ENCODE peak calls at places on chromosomes 1 and 21, in seven cellular contexts. One of them, this sample, is unnamed.

GRCh38 chr1:172960454-172961208 is 90.1 kb downstream of the TNFSF18 start:
- DNase-seq in EL: no peak
- DNase-seq in activated CD4-positive, alpha-beta T cell treated with anti-CD3 and anti-CD28 coated beads for 48 hours: no peak
- DNase-seq in left lobe of liver: peak; percentile 55
- DNase-seq in stimulated activated effector memory CD8-positive, alpha-beta T cell treated with anti-CD3 and anti-CD28 coated beads, Interleukin-12 subunit alpha, Interleukin-12 subunit beta, amount 100 ng/mL, for 72 hours: no peak
- DNase-seq in COR-L47: no peak
- DNase-seq in stimulated activated CD8-positive, alpha-beta memory T cell treated with anti-CD3 and anti-CD28 coated beads, Interleukin-4, amount 100 ng/mL, for 4 hours: no peak
- DNase-seq in this sample: peak; percentile 66

GRCh38 chr1:216216304-216216703 is 206.9 kb downstream of the USH2A start:
- DNase-seq in EL: peak; percentile 23
- DNase-seq in stimulated activated effector memory CD8-positive, alpha-beta T cell treated with anti-CD3 and anti-CD28 coated beads, Interleukin-12 subunit alpha, Interleukin-12 subunit beta, amount 100 ng/mL, for 72 hours: no peak
- DNase-seq in COR-L47: no peak
- DNase-seq in stimulated activated CD8-positive, alpha-beta memory T cell treated with anti-CD3 and anti-CD28 coated beads, Interleukin-4, amount 100 ng/mL, for 4 hours: no peak
- DNase-seq in activated CD4-positive, alpha-beta T cell treated with anti-CD3 and anti-CD28 coated beads for 48 hours: no peak
- DNase-seq in left lobe of liver: no peak
- DNase-seq in this sample: no peak

GRCh38 chr1:116477428-116477827 is 93.4 kb downstream of the CD58 start:
- DNase-seq in stimulated activated CD8-positive, alpha-beta memory T cell treated with anti-CD3 and anti-CD28 coated beads, Interleukin-4, amount 100 ng/mL, for 4 hours: no peak
- DNase-seq in EL: no peak
- DNase-seq in activated CD4-positive, alpha-beta T cell treated with anti-CD3 and anti-CD28 coated beads for 48 hours: no peak
- DNase-seq in stimulated activated effector memory CD8-positive, alpha-beta T cell treated with anti-CD3 and anti-CD28 coated beads, Interleukin-12 subunit alpha, Interleukin-12 subunit beta, amount 100 ng/mL, for 72 hours: no peak
- DNase-seq in COR-L47: no peak
- DNase-seq in left lobe of liver: no peak
- DNase-seq in this sample: no peak

GRCh38 chr1:97581614-97582051 is 339.2 kb downstream of the DPYD start:
- DNase-seq in EL: peak; percentile 79
- DNase-seq in COR-L47: no peak
- DNase-seq in stimulated activated effector memory CD8-positive, alpha-beta T cell treated with anti-CD3 and anti-CD28 coated beads, Interleukin-12 subunit alpha, Interleukin-12 subunit beta, amount 100 ng/mL, for 72 hours: no peak
- DNase-seq in stimulated activated CD8-positive, alpha-beta memory T cell treated with anti-CD3 and anti-CD28 coated beads, Interleukin-4, amount 100 ng/mL, for 4 hours: no peak
- DNase-seq in activated CD4-positive, alpha-beta T cell treated with anti-CD3 and anti-CD28 coated beads for 48 hours: no peak
- DNase-seq in left lobe of liver: no peak
- DNase-seq in this sample: peak; percentile 55

GRCh38 chr1:167739752-167740151 is 18.0 kb downstream of the MPZL1 start:
- DNase-seq in left lobe of liver: no peak
- DNase-seq in stimulated activated CD8-positive, alpha-beta memory T cell treated with anti-CD3 and anti-CD28 coated beads, Interleukin-4, amount 100 ng/mL, for 4 hours: no peak
- DNase-seq in activated CD4-positive, alpha-beta T cell treated with anti-CD3 and anti-CD28 coated beads for 48 hours: no peak
- DNase-seq in stimulated activated effector memory CD8-positive, alpha-beta T cell treated with anti-CD3 and anti-CD28 coated beads, Interleukin-12 subunit alpha, Interleukin-12 subunit beta, amount 100 ng/mL, for 72 hours: no peak
- DNase-seq in EL: no peak
- DNase-seq in COR-L47: no peak
- DNase-seq in this sample: no peak

GRCh38 chr1:227770812-227771211 is 35.6 kb downstream of the SNAP47 start:
- DNase-seq in left lobe of liver: no peak
- DNase-seq in COR-L47: no peak
- DNase-seq in activated CD4-positive, alpha-beta T cell treated with anti-CD3 and anti-CD28 coated beads for 48 hours: no peak
- DNase-seq in stimulated activated effector memory CD8-positive, alpha-beta T cell treated with anti-CD3 and anti-CD28 coated beads, Interleukin-12 subunit alpha, Interleukin-12 subunit beta, amount 100 ng/mL, for 72 hours: no peak
- DNase-seq in EL: no peak
- DNase-seq in stimulated activated CD8-positive, alpha-beta memory T cell treated with anti-CD3 and anti-CD28 coated beads, Interleukin-4, amount 100 ng/mL, for 4 hours: no peak
- DNase-seq in this sample: no peak

GRCh38 chr1:225470691-225471452 is 43.0 kb upstream of the LBR start:
- DNase-seq in COR-L47: no peak
- DNase-seq in stimulated activated effector memory CD8-positive, alpha-beta T cell treated with anti-CD3 and anti-CD28 coated beads, Interleukin-12 subunit alpha, Interleukin-12 subunit beta, amount 100 ng/mL, for 72 hours: no peak
- DNase-seq in left lobe of liver: peak; percentile 35
- DNase-seq in EL: no peak
- DNase-seq in activated CD4-positive, alpha-beta T cell treated with anti-CD3 and anti-CD28 coated beads for 48 hours: no peak
- DNase-seq in stimulated activated CD8-positive, alpha-beta memory T cell treated with anti-CD3 and anti-CD28 coated beads, Interleukin-4, amount 100 ng/mL, for 4 hours: no peak
- DNase-seq in this sample: no peak

GRCh38 chr1:28807046-28807445 is 4.9 kb upstream of the OPRD1 start:
- DNase-seq in EL: no peak
- DNase-seq in stimulated activated CD8-positive, alpha-beta memory T cell treated with anti-CD3 and anti-CD28 coated beads, Interleukin-4, amount 100 ng/mL, for 4 hours: no peak
- DNase-seq in COR-L47: no peak
- DNase-seq in activated CD4-positive, alpha-beta T cell treated with anti-CD3 and anti-CD28 coated beads for 48 hours: no peak
- DNase-seq in stimulated activated effector memory CD8-positive, alpha-beta T cell treated with anti-CD3 and anti-CD28 coated beads, Interleukin-12 subunit alpha, Interleukin-12 subunit beta, amount 100 ng/mL, for 72 hours: no peak
- DNase-seq in left lobe of liver: no peak
- DNase-seq in this sample: no peak

GRCh38 chr1:35594005-35594760 is 21.1 kb downstream of the TFAP2E start:
- DNase-seq in stimulated activated CD8-positive, alpha-beta memory T cell treated with anti-CD3 and anti-CD28 coated beads, Interleukin-4, amount 100 ng/mL, for 4 hours: no peak
- DNase-seq in left lobe of liver: no peak
- DNase-seq in EL: no peak
- DNase-seq in activated CD4-positive, alpha-beta T cell treated with anti-CD3 and anti-CD28 coated beads for 48 hours: no peak
- DNase-seq in stimulated activated effector memory CD8-positive, alpha-beta T cell treated with anti-CD3 and anti-CD28 coated beads, Interleukin-12 subunit alpha, Interleukin-12 subunit beta, amount 100 ng/mL, for 72 hours: no peak
- DNase-seq in COR-L47: no peak
- DNase-seq in this sample: no peak

GRCh38 chr21:45598109-45598508 is 45.4 kb upstream of the PCBP3 start:
- DNase-seq in EL: no peak
- DNase-seq in left lobe of liver: no peak
- DNase-seq in activated CD4-positive, alpha-beta T cell treated with anti-CD3 and anti-CD28 coated beads for 48 hours: no peak
- DNase-seq in stimulated activated effector memory CD8-positive, alpha-beta T cell treated with anti-CD3 and anti-CD28 coated beads, Interleukin-12 subunit alpha, Interleukin-12 subunit beta, amount 100 ng/mL, for 72 hours: no peak
- DNase-seq in stimulated activated CD8-positive, alpha-beta memory T cell treated with anti-CD3 and anti-CD28 coated beads, Interleukin-4, amount 100 ng/mL, for 4 hours: no peak
- DNase-seq in COR-L47: no peak
- DNase-seq in this sample: no peak

GRCh38 chr1:147717051-147717705 is 43.2 kb downstream of the GJA5 start:
- DNase-seq in EL: no peak
- DNase-seq in left lobe of liver: no peak
- DNase-seq in stimulated activated effector memory CD8-positive, alpha-beta T cell treated with anti-CD3 and anti-CD28 coated beads, Interleukin-12 subunit alpha, Interleukin-12 subunit beta, amount 100 ng/mL, for 72 hours: no peak
- DNase-seq in activated CD4-positive, alpha-beta T cell treated with anti-CD3 and anti-CD28 coated beads for 48 hours: no peak
- DNase-seq in stimulated activated CD8-positive, alpha-beta memory T cell treated with anti-CD3 and anti-CD28 coated beads, Interleukin-4, amount 100 ng/mL, for 4 hours: no peak
- DNase-seq in COR-L47: peak; percentile 63
- DNase-seq in this sample: no peak

GRCh38 chr1:63108226-63108625 is 214.1 kb upstream of the FOXD3 start:
- DNase-seq in activated CD4-positive, alpha-beta T cell treated with anti-CD3 and anti-CD28 coated beads for 48 hours: no peak
- DNase-seq in COR-L47: no peak
- DNase-seq in left lobe of liver: no peak
- DNase-seq in stimulated activated CD8-positive, alpha-beta memory T cell treated with anti-CD3 and anti-CD28 coated beads, Interleukin-4, amount 100 ng/mL, for 4 hours: no peak
- DNase-seq in stimulated activated effector memory CD8-positive, alpha-beta T cell treated with anti-CD3 and anti-CD28 coated beads, Interleukin-12 subunit alpha, Interleukin-12 subunit beta, amount 100 ng/mL, for 72 hours: no peak
- DNase-seq in EL: no peak
- DNase-seq in this sample: no peak

GRCh38 chr1:229127301-229127700 is 143.6 kb upstream of the RAB4A start:
- DNase-seq in stimulated activated CD8-positive, alpha-beta memory T cell treated with anti-CD3 and anti-CD28 coated beads, Interleukin-4, amount 100 ng/mL, for 4 hours: no peak
- DNase-seq in activated CD4-positive, alpha-beta T cell treated with anti-CD3 and anti-CD28 coated beads for 48 hours: peak; percentile 46
- DNase-seq in EL: peak; percentile 29
- DNase-seq in left lobe of liver: no peak
- DNase-seq in stimulated activated effector memory CD8-positive, alpha-beta T cell treated with anti-CD3 and anti-CD28 coated beads, Interleukin-12 subunit alpha, Interleukin-12 subunit beta, amount 100 ng/mL, for 72 hours: peak; percentile 4
- DNase-seq in COR-L47: no peak
- DNase-seq in this sample: no peak

GRCh38 chr1:47906009-47906432 is 91.2 kb downstream of the TRABD2B start:
- DNase-seq in COR-L47: no peak
- DNase-seq in stimulated activated CD8-positive, alpha-beta memory T cell treated with anti-CD3 and anti-CD28 coated beads, Interleukin-4, amount 100 ng/mL, for 4 hours: no peak
- DNase-seq in activated CD4-positive, alpha-beta T cell treated with anti-CD3 and anti-CD28 coated beads for 48 hours: no peak
- DNase-seq in left lobe of liver: no peak
- DNase-seq in EL: no peak
- DNase-seq in stimulated activated effector memory CD8-positive, alpha-beta T cell treated with anti-CD3 and anti-CD28 coated beads, Interleukin-12 subunit alpha, Interleukin-12 subunit beta, amount 100 ng/mL, for 72 hours: no peak
- DNase-seq in this sample: peak; percentile 65

GRCh38 chr1:85847356-85847755 is 139.1 kb upstream of the ZNHIT6 start:
- DNase-seq in stimulated activated effector memory CD8-positive, alpha-beta T cell treated with anti-CD3 and anti-CD28 coated beads, Interleukin-12 subunit alpha, Interleukin-12 subunit beta, amount 100 ng/mL, for 72 hours: no peak
- DNase-seq in EL: no peak
- DNase-seq in left lobe of liver: no peak
- DNase-seq in COR-L47: no peak
- DNase-seq in activated CD4-positive, alpha-beta T cell treated with anti-CD3 and anti-CD28 coated beads for 48 hours: no peak
- DNase-seq in stimulated activated CD8-positive, alpha-beta memory T cell treated with anti-CD3 and anti-CD28 coated beads, Interleukin-4, amount 100 ng/mL, for 4 hours: no peak
- DNase-seq in this sample: no peak

GRCh38 chr1:178976541-178976940 is 49.2 kb upstream of the FAM20B start:
- DNase-seq in stimulated activated effector memory CD8-positive, alpha-beta T cell treated with anti-CD3 and anti-CD28 coated beads, Interleukin-12 subunit alpha, Interleukin-12 subunit beta, amount 100 ng/mL, for 72 hours: no peak
- DNase-seq in activated CD4-positive, alpha-beta T cell treated with anti-CD3 and anti-CD28 coated beads for 48 hours: no peak
- DNase-seq in EL: no peak
- DNase-seq in COR-L47: no peak
- DNase-seq in left lobe of liver: no peak
- DNase-seq in stimulated activated CD8-positive, alpha-beta memory T cell treated with anti-CD3 and anti-CD28 coated beads, Interleukin-4, amount 100 ng/mL, for 4 hours: no peak
- DNase-seq in this sample: no peak

GRCh38 chr1:18955442-18956188 is 861 bp downstream of the IFFO2 start:
- DNase-seq in EL: peak; percentile 40
- DNase-seq in stimulated activated CD8-positive, alpha-beta memory T cell treated with anti-CD3 and anti-CD28 coated beads, Interleukin-4, amount 100 ng/mL, for 4 hours: no peak
- DNase-seq in activated CD4-positive, alpha-beta T cell treated with anti-CD3 and anti-CD28 coated beads for 48 hours: peak; percentile 71
- DNase-seq in left lobe of liver: peak; percentile 69
- DNase-seq in stimulated activated effector memory CD8-positive, alpha-beta T cell treated with anti-CD3 and anti-CD28 coated beads, Interleukin-12 subunit alpha, Interleukin-12 subunit beta, amount 100 ng/mL, for 72 hours: peak; percentile 45
- DNase-seq in COR-L47: peak; percentile 11
- DNase-seq in this sample: peak; percentile 45

GRCh38 chr1:5758000-5758858 is 234.0 kb downstream of the NPHP4 start:
- DNase-seq in stimulated activated effector memory CD8-positive, alpha-beta T cell treated with anti-CD3 and anti-CD28 coated beads, Interleukin-12 subunit alpha, Interleukin-12 subunit beta, amount 100 ng/mL, for 72 hours: no peak
- DNase-seq in stimulated activated CD8-positive, alpha-beta memory T cell treated with anti-CD3 and anti-CD28 coated beads, Interleukin-4, amount 100 ng/mL, for 4 hours: no peak
- DNase-seq in EL: no peak
- DNase-seq in activated CD4-positive, alpha-beta T cell treated with anti-CD3 and anti-CD28 coated beads for 48 hours: no peak
- DNase-seq in left lobe of liver: no peak
- DNase-seq in COR-L47: peak; percentile 50
- DNase-seq in this sample: no peak

GRCh38 chr21:41783476-41784150 is 16.8 kb upstream of the RIPK4 start:
- DNase-seq in EL: peak; percentile 88
- DNase-seq in stimulated activated effector memory CD8-positive, alpha-beta T cell treated with anti-CD3 and anti-CD28 coated beads, Interleukin-12 subunit alpha, Interleukin-12 subunit beta, amount 100 ng/mL, for 72 hours: no peak
- DNase-seq in stimulated activated CD8-positive, alpha-beta memory T cell treated with anti-CD3 and anti-CD28 coated beads, Interleukin-4, amount 100 ng/mL, for 4 hours: no peak
- DNase-seq in COR-L47: peak; percentile 94
- DNase-seq in left lobe of liver: no peak
- DNase-seq in activated CD4-positive, alpha-beta T cell treated with anti-CD3 and anti-CD28 coated beads for 48 hours: peak; percentile 15
- DNase-seq in this sample: no peak

GRCh38 chr1:116036255-116036654 is 59.9 kb downstream of the SLC22A15 start:
- DNase-seq in stimulated activated effector memory CD8-positive, alpha-beta T cell treated with anti-CD3 and anti-CD28 coated beads, Interleukin-12 subunit alpha, Interleukin-12 subunit beta, amount 100 ng/mL, for 72 hours: no peak
- DNase-seq in stimulated activated CD8-positive, alpha-beta memory T cell treated with anti-CD3 and anti-CD28 coated beads, Interleukin-4, amount 100 ng/mL, for 4 hours: no peak
- DNase-seq in left lobe of liver: no peak
- DNase-seq in COR-L47: no peak
- DNase-seq in activated CD4-positive, alpha-beta T cell treated with anti-CD3 and anti-CD28 coated beads for 48 hours: no peak
- DNase-seq in EL: no peak
- DNase-seq in this sample: no peak

GRCh38 chr1:98331232-98331631 is 330.3 kb upstream of the SNX7 start:
- DNase-seq in activated CD4-positive, alpha-beta T cell treated with anti-CD3 and anti-CD28 coated beads for 48 hours: no peak
- DNase-seq in COR-L47: no peak
- DNase-seq in stimulated activated effector memory CD8-positive, alpha-beta T cell treated with anti-CD3 and anti-CD28 coated beads, Interleukin-12 subunit alpha, Interleukin-12 subunit beta, amount 100 ng/mL, for 72 hours: no peak
- DNase-seq in left lobe of liver: no peak
- DNase-seq in stimulated activated CD8-positive, alpha-beta memory T cell treated with anti-CD3 and anti-CD28 coated beads, Interleukin-4, amount 100 ng/mL, for 4 hours: no peak
- DNase-seq in EL: peak; percentile 71
- DNase-seq in this sample: peak; percentile 35

GRCh38 chr21:44870748-44871495 is 2.6 kb downstream of the PTTG1IP start:
- DNase-seq in stimulated activated CD8-positive, alpha-beta memory T cell treated with anti-CD3 and anti-CD28 coated beads, Interleukin-4, amount 100 ng/mL, for 4 hours: no peak
- DNase-seq in stimulated activated effector memory CD8-positive, alpha-beta T cell treated with anti-CD3 and anti-CD28 coated beads, Interleukin-12 subunit alpha, Interleukin-12 subunit beta, amount 100 ng/mL, for 72 hours: no peak
- DNase-seq in EL: no peak
- DNase-seq in activated CD4-positive, alpha-beta T cell treated with anti-CD3 and anti-CD28 coated beads for 48 hours: no peak
- DNase-seq in left lobe of liver: peak; percentile 89
- DNase-seq in COR-L47: no peak
- DNase-seq in this sample: peak; percentile 40

GRCh38 chr1:98086796-98087195 is 166.0 kb upstream of the DPYD start:
- DNase-seq in stimulated activated effector memory CD8-positive, alpha-beta T cell treated with anti-CD3 and anti-CD28 coated beads, Interleukin-12 subunit alpha, Interleukin-12 subunit beta, amount 100 ng/mL, for 72 hours: no peak
- DNase-seq in EL: peak; percentile 99
- DNase-seq in left lobe of liver: no peak
- DNase-seq in stimulated activated CD8-positive, alpha-beta memory T cell treated with anti-CD3 and anti-CD28 coated beads, Interleukin-4, amount 100 ng/mL, for 4 hours: no peak
- DNase-seq in COR-L47: no peak
- DNase-seq in activated CD4-positive, alpha-beta T cell treated with anti-CD3 and anti-CD28 coated beads for 48 hours: no peak
- DNase-seq in this sample: no peak

GRCh38 chr1:32107742-32108661 is at the start of gene KPNA6:
- DNase-seq in COR-L47: peak; percentile 93
- DNase-seq in activated CD4-positive, alpha-beta T cell treated with anti-CD3 and anti-CD28 coated beads for 48 hours: peak; percentile 92
- DNase-seq in stimulated activated effector memory CD8-positive, alpha-beta T cell treated with anti-CD3 and anti-CD28 coated beads, Interleukin-12 subunit alpha, Interleukin-12 subunit beta, amount 100 ng/mL, for 72 hours: peak; percentile 74
- DNase-seq in stimulated activated CD8-positive, alpha-beta memory T cell treated with anti-CD3 and anti-CD28 coated beads, Interleukin-4, amount 100 ng/mL, for 4 hours: peak; percentile 81
- DNase-seq in EL: peak; percentile 96
- DNase-seq in left lobe of liver: peak; percentile 93
- DNase-seq in this sample: peak; percentile 98

GRCh38 chr1:159222075-159222865 is 17.6 kb downstream of the ACKR1 start:
- DNase-seq in stimulated activated effector memory CD8-positive, alpha-beta T cell treated with anti-CD3 and anti-CD28 coated beads, Interleukin-12 subunit alpha, Interleukin-12 subunit beta, amount 100 ng/mL, for 72 hours: no peak
- DNase-seq in activated CD4-positive, alpha-beta T cell treated with anti-CD3 and anti-CD28 coated beads for 48 hours: no peak
- DNase-seq in stimulated activated CD8-positive, alpha-beta memory T cell treated with anti-CD3 and anti-CD28 coated beads, Interleukin-4, amount 100 ng/mL, for 4 hours: no peak
- DNase-seq in COR-L47: no peak
- DNase-seq in EL: no peak
- DNase-seq in left lobe of liver: no peak
- DNase-seq in this sample: no peak

GRCh38 chr1:109864960-109865611 is 45.6 kb upstream of the CSF1 start:
- DNase-seq in EL: peak; percentile 34
- DNase-seq in stimulated activated CD8-positive, alpha-beta memory T cell treated with anti-CD3 and anti-CD28 coated beads, Interleukin-4, amount 100 ng/mL, for 4 hours: no peak
- DNase-seq in left lobe of liver: no peak
- DNase-seq in COR-L47: no peak
- DNase-seq in stimulated activated effector memory CD8-positive, alpha-beta T cell treated with anti-CD3 and anti-CD28 coated beads, Interleukin-12 subunit alpha, Interleukin-12 subunit beta, amount 100 ng/mL, for 72 hours: no peak
- DNase-seq in activated CD4-positive, alpha-beta T cell treated with anti-CD3 and anti-CD28 coated beads for 48 hours: no peak
- DNase-seq in this sample: no peak

GRCh38 chr1:201108614-201109013 is 3.6 kb downstream of the CACNA1S start:
- DNase-seq in left lobe of liver: no peak
- DNase-seq in stimulated activated effector memory CD8-positive, alpha-beta T cell treated with anti-CD3 and anti-CD28 coated beads, Interleukin-12 subunit alpha, Interleukin-12 subunit beta, amount 100 ng/mL, for 72 hours: no peak
- DNase-seq in COR-L47: peak; percentile 90
- DNase-seq in activated CD4-positive, alpha-beta T cell treated with anti-CD3 and anti-CD28 coated beads for 48 hours: no peak
- DNase-seq in stimulated activated CD8-positive, alpha-beta memory T cell treated with anti-CD3 and anti-CD28 coated beads, Interleukin-4, amount 100 ng/mL, for 4 hours: no peak
- DNase-seq in EL: no peak
- DNase-seq in this sample: no peak

GRCh38 chr21:41774467-41775151 is 7.8 kb upstream of the RIPK4 start:
- DNase-seq in stimulated activated CD8-positive, alpha-beta memory T cell treated with anti-CD3 and anti-CD28 coated beads, Interleukin-4, amount 100 ng/mL, for 4 hours: no peak
- DNase-seq in left lobe of liver: no peak
- DNase-seq in EL: no peak
- DNase-seq in stimulated activated effector memory CD8-positive, alpha-beta T cell treated with anti-CD3 and anti-CD28 coated beads, Interleukin-12 subunit alpha, Interleukin-12 subunit beta, amount 100 ng/mL, for 72 hours: no peak
- DNase-seq in COR-L47: no peak
- DNase-seq in activated CD4-positive, alpha-beta T cell treated with anti-CD3 and anti-CD28 coated beads for 48 hours: no peak
- DNase-seq in this sample: no peak

GRCh38 chr1:108070662-108071061 is 105.7 kb upstream of the VAV3 start:
- DNase-seq in left lobe of liver: no peak
- DNase-seq in stimulated activated CD8-positive, alpha-beta memory T cell treated with anti-CD3 and anti-CD28 coated beads, Interleukin-4, amount 100 ng/mL, for 4 hours: no peak
- DNase-seq in activated CD4-positive, alpha-beta T cell treated with anti-CD3 and anti-CD28 coated beads for 48 hours: no peak
- DNase-seq in stimulated activated effector memory CD8-positive, alpha-beta T cell treated with anti-CD3 and anti-CD28 coated beads, Interleukin-12 subunit alpha, Interleukin-12 subunit beta, amount 100 ng/mL, for 72 hours: no peak
- DNase-seq in EL: no peak
- DNase-seq in COR-L47: no peak
- DNase-seq in this sample: no peak

GRCh38 chr1:76005755-76006154 is 68.8 kb upstream of the ST6GALNAC3 start:
- DNase-seq in stimulated activated effector memory CD8-positive, alpha-beta T cell treated with anti-CD3 and anti-CD28 coated beads, Interleukin-12 subunit alpha, Interleukin-12 subunit beta, amount 100 ng/mL, for 72 hours: no peak
- DNase-seq in EL: no peak
- DNase-seq in stimulated activated CD8-positive, alpha-beta memory T cell treated with anti-CD3 and anti-CD28 coated beads, Interleukin-4, amount 100 ng/mL, for 4 hours: no peak
- DNase-seq in activated CD4-positive, alpha-beta T cell treated with anti-CD3 and anti-CD28 coated beads for 48 hours: no peak
- DNase-seq in left lobe of liver: no peak
- DNase-seq in COR-L47: no peak
- DNase-seq in this sample: no peak

GRCh38 chr1:85624361-85624760 is 43.8 kb downstream of the CCN1 start:
- DNase-seq in stimulated activated CD8-positive, alpha-beta memory T cell treated with anti-CD3 and anti-CD28 coated beads, Interleukin-4, amount 100 ng/mL, for 4 hours: no peak
- DNase-seq in activated CD4-positive, alpha-beta T cell treated with anti-CD3 and anti-CD28 coated beads for 48 hours: no peak
- DNase-seq in EL: no peak
- DNase-seq in left lobe of liver: no peak
- DNase-seq in stimulated activated effector memory CD8-positive, alpha-beta T cell treated with anti-CD3 and anti-CD28 coated beads, Interleukin-12 subunit alpha, Interleukin-12 subunit beta, amount 100 ng/mL, for 72 hours: no peak
- DNase-seq in COR-L47: no peak
- DNase-seq in this sample: no peak

GRCh38 chr21:39022035-39022900 is 161.0 kb downstream of the PSMG1 start:
- DNase-seq in activated CD4-positive, alpha-beta T cell treated with anti-CD3 and anti-CD28 coated beads for 48 hours: no peak
- DNase-seq in stimulated activated CD8-positive, alpha-beta memory T cell treated with anti-CD3 and anti-CD28 coated beads, Interleukin-4, amount 100 ng/mL, for 4 hours: no peak
- DNase-seq in EL: no peak
- DNase-seq in stimulated activated effector memory CD8-positive, alpha-beta T cell treated with anti-CD3 and anti-CD28 coated beads, Interleukin-12 subunit alpha, Interleukin-12 subunit beta, amount 100 ng/mL, for 72 hours: no peak
- DNase-seq in COR-L47: peak; percentile 88
- DNase-seq in left lobe of liver: no peak
- DNase-seq in this sample: no peak

GRCh38 chr1:39144943-39145650 is 59.4 kb upstream of the MACF1 start:
- DNase-seq in left lobe of liver: no peak
- DNase-seq in COR-L47: no peak
- DNase-seq in stimulated activated effector memory CD8-positive, alpha-beta T cell treated with anti-CD3 and anti-CD28 coated beads, Interleukin-12 subunit alpha, Interleukin-12 subunit beta, amount 100 ng/mL, for 72 hours: no peak
- DNase-seq in stimulated activated CD8-positive, alpha-beta memory T cell treated with anti-CD3 and anti-CD28 coated beads, Interleukin-4, amount 100 ng/mL, for 4 hours: no peak
- DNase-seq in EL: no peak
- DNase-seq in activated CD4-positive, alpha-beta T cell treated with anti-CD3 and anti-CD28 coated beads for 48 hours: no peak
- DNase-seq in this sample: no peak

GRCh38 chr21:45709127-45709526 is 65.6 kb downstream of the PCBP3 start:
- DNase-seq in stimulated activated CD8-positive, alpha-beta memory T cell treated with anti-CD3 and anti-CD28 coated beads, Interleukin-4, amount 100 ng/mL, for 4 hours: no peak
- DNase-seq in stimulated activated effector memory CD8-positive, alpha-beta T cell treated with anti-CD3 and anti-CD28 coated beads, Interleukin-12 subunit alpha, Interleukin-12 subunit beta, amount 100 ng/mL, for 72 hours: no peak
- DNase-seq in EL: no peak
- DNase-seq in COR-L47: no peak
- DNase-seq in activated CD4-positive, alpha-beta T cell treated with anti-CD3 and anti-CD28 coated beads for 48 hours: no peak
- DNase-seq in left lobe of liver: no peak
- DNase-seq in this sample: no peak

GRCh38 chr21:41640756-41641509 is 125.9 kb downstream of the RIPK4 start:
- DNase-seq in activated CD4-positive, alpha-beta T cell treated with anti-CD3 and anti-CD28 coated beads for 48 hours: no peak
- DNase-seq in left lobe of liver: no peak
- DNase-seq in stimulated activated effector memory CD8-positive, alpha-beta T cell treated with anti-CD3 and anti-CD28 coated beads, Interleukin-12 subunit alpha, Interleukin-12 subunit beta, amount 100 ng/mL, for 72 hours: no peak
- DNase-seq in COR-L47: no peak
- DNase-seq in stimulated activated CD8-positive, alpha-beta memory T cell treated with anti-CD3 and anti-CD28 coated beads, Interleukin-4, amount 100 ng/mL, for 4 hours: no peak
- DNase-seq in EL: peak; percentile 87
- DNase-seq in this sample: no peak

GRCh38 chr1:30515746-30516504 is 207.5 kb downstream of the MATN1 start:
- DNase-seq in EL: no peak
- DNase-seq in left lobe of liver: peak; percentile 31
- DNase-seq in stimulated activated effector memory CD8-positive, alpha-beta T cell treated with anti-CD3 and anti-CD28 coated beads, Interleukin-12 subunit alpha, Interleukin-12 subunit beta, amount 100 ng/mL, for 72 hours: no peak
- DNase-seq in stimulated activated CD8-positive, alpha-beta memory T cell treated with anti-CD3 and anti-CD28 coated beads, Interleukin-4, amount 100 ng/mL, for 4 hours: no peak
- DNase-seq in activated CD4-positive, alpha-beta T cell treated with anti-CD3 and anti-CD28 coated beads for 48 hours: no peak
- DNase-seq in COR-L47: no peak
- DNase-seq in this sample: no peak

GRCh38 chr1:225710804-225711203 is 57.9 kb upstream of the ENAH start:
- DNase-seq in stimulated activated CD8-positive, alpha-beta memory T cell treated with anti-CD3 and anti-CD28 coated beads, Interleukin-4, amount 100 ng/mL, for 4 hours: no peak
- DNase-seq in EL: peak; percentile 10
- DNase-seq in stimulated activated effector memory CD8-positive, alpha-beta T cell treated with anti-CD3 and anti-CD28 coated beads, Interleukin-12 subunit alpha, Interleukin-12 subunit beta, amount 100 ng/mL, for 72 hours: no peak
- DNase-seq in COR-L47: no peak
- DNase-seq in left lobe of liver: no peak
- DNase-seq in activated CD4-positive, alpha-beta T cell treated with anti-CD3 and anti-CD28 coated beads for 48 hours: no peak
- DNase-seq in this sample: no peak

GRCh38 chr1:63189677-63190076 is 132.7 kb upstream of the FOXD3 start:
- DNase-seq in stimulated activated CD8-positive, alpha-beta memory T cell treated with anti-CD3 and anti-CD28 coated beads, Interleukin-4, amount 100 ng/mL, for 4 hours: no peak
- DNase-seq in stimulated activated effector memory CD8-positive, alpha-beta T cell treated with anti-CD3 and anti-CD28 coated beads, Interleukin-12 subunit alpha, Interleukin-12 subunit beta, amount 100 ng/mL, for 72 hours: no peak
- DNase-seq in COR-L47: peak; percentile 23
- DNase-seq in activated CD4-positive, alpha-beta T cell treated with anti-CD3 and anti-CD28 coated beads for 48 hours: no peak
- DNase-seq in EL: peak; percentile 2
- DNase-seq in left lobe of liver: no peak
- DNase-seq in this sample: no peak